ENCODE peak calls at places on chromosomes 12 and 14, in seven cellular contexts. C is amygdala, V is non-pigmented ciliary epithelial cell, K is HL-60, L is activated T-cell treated with anti-CD3 and anti-CD28 coated beads for 1 hour, N is NCI-H1092 treated with DMSO at 0.1 percent for 48 hours, J is T-helper 1 cell. B is an unnamed sample.

GRCh38 chr12:54300732-54301427 is at the start of gene NFE2:
- DNase-seq in J (no peak), C (no peak), V (no peak), K (peak), N (peak), L (peak), B (peak)

GRCh38 chr12:19131020-19131431 is 1.5 kb downstream of the PLEKHA5 start:
- DNase-seq in J (no peak), N (peak), L (no peak), V (no peak), C (no peak), K (no peak), B (no peak)

GRCh38 chr14:25237845-25238244 is 187.9 kb upstream of the STXBP6 start:
- DNase-seq in C (no peak), J (no peak), K (no peak), L (no peak), N (peak), V (no peak), B (no peak)

GRCh38 chr14:59688224-59689170 is 111.9 kb upstream of the CCDC175 start:
- DNase-seq in V (peak), L (no peak), C (no peak), J (peak), K (peak), N (peak), B (peak)

GRCh38 chr12:99005601-99006000 is 360.5 kb downstream of the APAF1 start:
- DNase-seq in J (no peak), V (no peak), K (no peak), C (no peak), N (no peak), L (no peak), B (no peak)

GRCh38 chr14:103014466-103015319 is 42.7 kb downstream of the CDC42BPB start:
- DNase-seq in L (no peak), N (no peak), C (no peak), K (peak), J (no peak), V (no peak), B (no peak)

GRCh38 chr12:92439397-92439779 is 263.4 kb upstream of the PLEKHG7 start:
- DNase-seq in K (no peak), V (no peak), N (no peak), C (no peak), L (no peak), J (no peak), B (no peak)

GRCh38 chr12:111905502-111905901 is 63.5 kb downstream of the MAPKAPK5 start:
- DNase-seq in L (no peak), C (no peak), N (no peak), V (no peak), J (no peak), K (no peak), B (no peak)

GRCh38 chr12:55658635-55659391 is 22.1 kb downstream of the OR10P1 start:
- DNase-seq in C (no peak), N (no peak), K (no peak), V (no peak), J (no peak), L (no peak), B (no peak)

GRCh38 chr12:57342207-57342691 is 88.6 kb downstream of the R3HDM2 start:
- DNase-seq in N (no peak), L (no peak), C (no peak), V (no peak), J (no peak), K (no peak), B (peak)